ENCODE peak calls at places on chromosomes 7 and 10, in four cellular contexts. A is iPS-NIHi11, M is HTR-8/SVneo, B is GOT3. N is an unnamed sample.

GRCh38 chr10:11824825-11825224 is 1.7 kb downstream of the PROSER2 start:
- DNase-seq in A (no peak), M (no peak), B (no peak), N (no peak)

GRCh38 chr7:108468246-108468645 is 12.0 kb upstream of the NRCAM start:
- DNase-seq in A (no peak), M (no peak), B (no peak), N (no peak)

GRCh38 chr7:5997210-5997808 is 11.5 kb downstream of the PMS2 start:
- DNase-seq in A (peak), M (peak), B (no peak), N (no peak)

GRCh38 chr10:69335063-69335587 is 56.8 kb downstream of the HK1 start:
- DNase-seq in A (no peak), M (no peak), B (no peak), N (no peak)

GRCh38 chr10:29805134-29805691 is 170.4 kb upstream of the SVIL start:
- DNase-seq in A (no peak), M (no peak), B (no peak), N (no peak)

GRCh38 chr10:96890580-96890979 is 58.5 kb downstream of the LCOR start:
- DNase-seq in A (no peak), M (no peak), B (no peak), N (no peak)

GRCh38 chr7:131008840-131009651 is 275.0 kb upstream of the KLF14 start:
- DNase-seq in A (no peak), M (no peak), B (no peak), N (no peak)

GRCh38 chr7:77698042-77698625 is 1.9 kb downstream of the RSBN1L start:
- DNase-seq in A (no peak), M (no peak), B (no peak), N (no peak)

GRCh38 chr7:55260171-55260570 is 105.0 kb upstream of the LANCL2 start:
- DNase-seq in A (no peak), M (no peak), B (no peak), N (no peak)

GRCh38 chr7:44277851-44278250 is 47.5 kb downstream of the CAMK2B start:
- DNase-seq in A (no peak), M (no peak), B (no peak), N (no peak)

GRCh38 chr10:77639756-77640155 is 2.1 kb upstream of the KCNMA1 start:
- DNase-seq in A (no peak), M (no peak), B (no peak), N (no peak)

GRCh38 chr10:79184649-79185048 is 115.9 kb downstream of the ZMIZ1 start:
- DNase-seq in A (no peak), M (no peak), B (no peak), N (no peak)

GRCh38 chr7:113283861-113284260 is 165.5 kb upstream of the SMIM30 start:
- DNase-seq in A (no peak), M (no peak), B (no peak), N (no peak)

GRCh38 chr7:35758421-35758820 is 42.4 kb upstream of the SEPTIN7 start:
- DNase-seq in A (peak), M (no peak), B (no peak), N (no peak)

GRCh38 chr7:1912472-1913289 is 242.6 kb downstream of the ELFN1 start:
- DNase-seq in A (peak), M (no peak), B (no peak), N (no peak)

GRCh38 chr7:130884437-130885417 is 150.7 kb upstream of the KLF14 start:
- DNase-seq in A (no peak), M (no peak), B (no peak), N (no peak)

GRCh38 chr10:19310121-19310520 is 261.5 kb downstream of the MALRD1 start:
- DNase-seq in A (no peak), M (no peak), B (no peak), N (no peak)

GRCh38 chr10:68153473-68154210 is 44.4 kb downstream of the MYPN start:
- DNase-seq in A (peak), M (peak), B (peak), N (peak)

GRCh38 chr10:99912057-99912456 is 97.7 kb downstream of the DNMBP start:
- DNase-seq in A (no peak), M (no peak), B (no peak), N (no peak)

GRCh38 chr10:33117816-33118215 is 159.8 kb upstream of the ITGB1 start:
- DNase-seq in A (no peak), M (no peak), B (no peak), N (no peak)

GRCh38 chr7:1892011-1892965 is 222.2 kb downstream of the ELFN1 start:
- DNase-seq in A (no peak), M (no peak), B (no peak), N (no peak)

GRCh38 chr10:10956681-10957225 is 60.9 kb upstream of the CELF2 start:
- DNase-seq in A (no peak), M (no peak), B (no peak), N (no peak)

GRCh38 chr10:102347236-102347828 is 48.2 kb upstream of the NFKB2 start:
- DNase-seq in A (peak), M (peak), B (no peak), N (no peak)

GRCh38 chr7:131226116-131226562 is 101.5 kb upstream of the MKLN1 start:
- DNase-seq in A (no peak), M (no peak), B (no peak), N (no peak)

GRCh38 chr10:95431900-95432342 is 129.2 kb downstream of the SORBS1 start:
- DNase-seq in A (no peak), M (no peak), B (no peak), N (no peak)

N was measured in iPS DF 19.7.